ENCODE peak calls at places on chromosomes 2 and 18, in eight cellular contexts. Q is prostate gland; Z is HFFc6; G is CD8-positive, alpha-beta memory T cell; J is H9; O is stimulated activated CD4-positive, alpha-beta T cell treated with anti-CD3 and anti-CD28 coated beads, Interleukin-4, amount 100 ng/mL, for 1 hour; X is NCI-H187; W is stomach. L is an unnamed sample.
A peak's percentile ranks its signal among the peaks of the same experiment; 100 is the strongest.

GRCh38 chr2:71713581-71714580 is 260.5 kb downstream of the DYSF start:
- DNase-seq in Q (no peak), G (no peak), O (no peak), J (no peak), X (no peak), Z (peak; percentile 70), W (no peak), L (no peak)

GRCh38 chr2:239379641-239380170 is 21.1 kb downstream of the HDAC4 start:
- DNase-seq in W (no peak), O (no peak), X (no peak), Z (no peak), Q (no peak), G (no peak), J (no peak), L (no peak)

GRCh38 chr2:25481381-25482310 is 139.9 kb upstream of the DNMT3A start:
- DNase-seq in Z (peak; percentile 12), X (no peak), J (no peak), O (no peak), G (no peak), Q (no peak), W (no peak), L (no peak)

GRCh38 chr2:84212611-84213314 is 246.3 kb downstream of the SUCLG1 start:
- DNase-seq in Z (no peak), G (no peak), J (no peak), W (no peak), O (no peak), X (no peak), Q (no peak), L (no peak)

GRCh38 chr2:31363956-31364750 is 50.4 kb downstream of the XDH start:
- DNase-seq in O (no peak), Q (no peak), W (no peak), J (no peak), G (no peak), X (no peak), Z (no peak), L (no peak)

GRCh38 chr18:79941473-79942119 is 9.9 kb downstream of the SLC66A2 start:
- DNase-seq in Z (no peak), X (no peak), Q (no peak), W (peak; percentile 65), O (no peak), J (peak; percentile 12), G (no peak), L (no peak)

GRCh38 chr2:217797661-217798069 is 205.1 kb downstream of the TNS1 start:
- DNase-seq in G (no peak), Z (no peak), O (no peak), Q (peak; percentile 57), W (peak; percentile 75), J (no peak), X (peak; percentile 36), L (no peak)

GRCh38 chr2:138948070-138948539 is 167.9 kb upstream of the NXPH2 start:
- DNase-seq in Q (no peak), G (no peak), W (no peak), O (no peak), J (no peak), Z (peak; percentile 79), X (no peak), L (peak; percentile 53)

GRCh38 chr2:188348974-188349500 is 57.4 kb downstream of the GULP1 start:
- DNase-seq in G (no peak), Z (no peak), J (no peak), O (no peak), W (no peak), X (no peak), Q (no peak), L (no peak)

GRCh38 chr2:27954771-27955384 is 64.3 kb downstream of the BABAM2 start:
- DNase-seq in W (no peak), Z (peak; percentile 89), G (no peak), O (peak; percentile 17), X (no peak), J (no peak), Q (peak; percentile 31), L (peak; percentile 84)

GRCh38 chr18:25248755-25249154 is 103.2 kb downstream of the ZNF521 start:
- DNase-seq in Z (no peak), W (no peak), G (no peak), X (no peak), Q (no peak), O (no peak), J (no peak), L (no peak)

GRCh38 chr2:233700028-233700635 is 7.4 kb downstream of the UGT1A6 start:
- DNase-seq in W (peak; percentile 74), Q (peak; percentile 78), J (no peak), O (no peak), Z (peak; percentile 77), G (no peak), X (no peak), L (peak; percentile 96)

GRCh38 chr2:179991344-179991743 is 15.8 kb downstream of the CWC22 start:
- DNase-seq in G (no peak), W (no peak), O (no peak), Q (no peak), Z (no peak), X (no peak), J (peak; percentile 37), L (no peak)

GRCh38 chr2:36967236-36967876 is 1.0 kb upstream of the STRN start:
- DNase-seq in J (no peak), X (no peak), G (no peak), Q (peak; percentile 89), O (no peak), W (peak; percentile 47), Z (no peak), L (no peak)

GRCh38 chr2:151374426-151374825 is 17.0 kb downstream of the TNFAIP6 start:
- DNase-seq in Z (peak; percentile 82), J (no peak), O (no peak), Q (no peak), X (no peak), W (no peak), G (no peak), L (no peak)

GRCh38 chr2:64145760-64146159 is 1.5 kb upstream of the PELI1 start:
- DNase-seq in O (no peak), G (no peak), X (no peak), J (no peak), W (no peak), Q (no peak), Z (no peak), L (no peak)

L was measured in NCI-H460.